ENCODE peak calls at places on chromosomes 13 and 19, in four cellular contexts. One of them, this sample, is unnamed.
A peak's percentile ranks its signal among the peaks of the same experiment; 100 is the strongest.

GRCh38 chr13:76711515-76712182 is 174.6 kb downstream of the KCTD12 start:
- DNase-seq in upper lobe of right lung: no peak
- DNase-seq in Peyer's patch: no peak
- DNase-seq in cardiac fibroblast: peak; percentile 95
- DNase-seq in this sample: no peak

GRCh38 chr19:49954092-49954825 is 6.7 kb downstream of the SIGLEC11 start:
- DNase-seq in upper lobe of right lung: no peak
- DNase-seq in Peyer's patch: no peak
- DNase-seq in cardiac fibroblast: peak; percentile 14
- DNase-seq in this sample: no peak

GRCh38 chr13:42355118-42355840 is 83.3 kb downstream of the AKAP11 start:
- DNase-seq in upper lobe of right lung: no peak
- DNase-seq in Peyer's patch: no peak
- DNase-seq in cardiac fibroblast: no peak
- DNase-seq in this sample: no peak

GRCh38 chr13:20703785-20704458 is 423 bp downstream of the IL17D start:
- DNase-seq in upper lobe of right lung: peak; percentile 94
- DNase-seq in Peyer's patch: peak; percentile 88
- DNase-seq in cardiac fibroblast: peak; percentile 65
- DNase-seq in this sample: peak; percentile 84

GRCh38 chr19:12680034-12680433 is 1.6 kb downstream of the DHPS start:
- DNase-seq in upper lobe of right lung: no peak
- DNase-seq in Peyer's patch: no peak
- DNase-seq in cardiac fibroblast: no peak
- DNase-seq in this sample: no peak

GRCh38 chr19:6271251-6271650 is 8.5 kb downstream of the MLLT1 start:
- DNase-seq in upper lobe of right lung: no peak
- DNase-seq in Peyer's patch: peak; percentile 22
- DNase-seq in cardiac fibroblast: peak; percentile 42
- DNase-seq in this sample: no peak

GRCh38 chr13:49530452-49530851 is 34.7 kb downstream of the PHF11 start:
- DNase-seq in upper lobe of right lung: no peak
- DNase-seq in Peyer's patch: no peak
- DNase-seq in cardiac fibroblast: no peak
- DNase-seq in this sample: no peak

GRCh38 chr19:34189917-34190425 is 17.7 kb downstream of the LSM14A start:
- DNase-seq in upper lobe of right lung: no peak
- DNase-seq in Peyer's patch: no peak
- DNase-seq in cardiac fibroblast: no peak
- DNase-seq in this sample: no peak

GRCh38 chr19:3783660-3784584 is 2.3 kb downstream of the MATK start:
- DNase-seq in upper lobe of right lung: peak; percentile 64
- DNase-seq in Peyer's patch: no peak
- DNase-seq in cardiac fibroblast: no peak
- DNase-seq in this sample: no peak

GRCh38 chr19:48925240-48925843 is 8.2 kb upstream of the DHDH start:
- DNase-seq in upper lobe of right lung: peak; percentile 65
- DNase-seq in Peyer's patch: no peak
- DNase-seq in cardiac fibroblast: peak; percentile 85
- DNase-seq in this sample: no peak

GRCh38 chr19:1270168-1270853 is 1.2 kb downstream of the CIRBP start:
- DNase-seq in upper lobe of right lung: no peak
- DNase-seq in Peyer's patch: no peak
- DNase-seq in cardiac fibroblast: no peak
- DNase-seq in this sample: no peak

GRCh38 chr13:53821632-53822031 is 793.0 kb downstream of the OLFM4 start:
- DNase-seq in upper lobe of right lung: no peak
- DNase-seq in Peyer's patch: no peak
- DNase-seq in cardiac fibroblast: no peak
- DNase-seq in this sample: no peak